ENCODE peak calls at places on chromosomes 5 and 9, in four cellular contexts. P is globus pallidus, O is NCI-H345, V is fibroblast of mammary gland. D is an unnamed sample.

GRCh38 chr9:20041717-20042116 is 252.9 kb upstream of the SLC24A2 start:
- DNase-seq in P (no peak), O (peak), V (no peak), D (no peak)

GRCh38 chr9:131554865-131555351 is 9.6 kb downstream of the PRRT1B start:
- DNase-seq in V (no peak), O (no peak), P (no peak), D (no peak)

GRCh38 chr5:608286-609087 is 3.7 kb upstream of the CEP72 start:
- DNase-seq in P (no peak), V (no peak), O (no peak), D (no peak)

GRCh38 chr9:72013188-72013877 is 47.1 kb downstream of the C9orf57 start:
- DNase-seq in O (no peak), V (no peak), P (no peak), D (no peak)

GRCh38 chr9:123408313-123409266 is 52.6 kb downstream of the CRB2 start:
- DNase-seq in O (no peak), P (no peak), V (no peak), D (no peak)

GRCh38 chr5:133289686-133290367 is 238.0 kb downstream of the HSPA4 start:
- DNase-seq in V (no peak), O (peak), P (peak), D (no peak)

GRCh38 chr9:33637881-33638280 is 113.8 kb downstream of the ANKRD18B start:
- DNase-seq in V (no peak), O (peak), P (no peak), D (no peak)

GRCh38 chr5:132203916-132204315 is 23.7 kb downstream of the P4HA2 start:
- DNase-seq in O (no peak), V (no peak), P (no peak), D (no peak)

GRCh38 chr9:14433293-14433818 is 119.4 kb upstream of the NFIB start:
- DNase-seq in V (no peak), P (no peak), O (no peak), D (no peak)

GRCh38 chr9:19976226-19976625 is 187.4 kb upstream of the SLC24A2 start:
- DNase-seq in P (no peak), V (no peak), O (no peak), D (no peak)